ENCODE peak calls at places on chromosomes 16 and 17, in eight cellular contexts. D, Q, F, M, V, E, O and S are unnamed samples. For H3K4me1, the result is how much of the 10 kb centered on the place peaks cover.

GRCh38 chr17:16818340-16818739 is 128.3 kb downstream of the CCDC144A start:
- DNase-seq in M (no peak), F (no peak), V (no peak), O (no peak), Q (no peak), E (no peak), D (no peak), S (no peak)

GRCh38 chr17:17214646-17215436 is 8.7 kb upstream of the PLD6 start:
- DNase-seq in D (no peak), E (no peak), O (no peak), Q (no peak), V (no peak), M (no peak), F (no peak), S (no peak)

GRCh38 chr17:7486181-7486580 is 2.0 kb downstream of the POLR2A start:
- DNase-seq in M (no peak), Q (no peak), F (no peak), O (no peak), V (no peak), D (no peak), E (no peak), S (no peak)

GRCh38 chr16:19878760-19879159 is 5.9 kb downstream of the GPRC5B start:
- DNase-seq in F (no peak), E (no peak), M (no peak), V (no peak), D (no peak), Q (no peak), O (no peak), S (no peak)

GRCh38 chr16:13779676-13780075 is 140.3 kb upstream of the ERCC4 start:
- DNase-seq in D (no peak), E (no peak), Q (peak), O (no peak), F (no peak), M (no peak), V (no peak), S (no peak)

GRCh38 chr17:28518132-28518531 is 12.0 kb downstream of the FOXN1 start:
- DNase-seq in E (peak), M (no peak), O (no peak), F (no peak), V (no peak), D (no peak), Q (no peak), S (no peak)

GRCh38 chr17:75712480-75712879 is 8.8 kb upstream of the ITGB4 start:
- DNase-seq in F (no peak), M (no peak), V (no peak), E (no peak), O (no peak), D (no peak), Q (no peak), S (no peak)

GRCh38 chr16:78815713-78816112 is 716.3 kb downstream of the WWOX start:
- DNase-seq in Q (no peak), E (no peak), D (no peak), V (no peak), O (no peak), F (peak), M (no peak), S (no peak)

GRCh38 chr16:1003551-1004347 is 22.2 kb downstream of the SOX8 start:
- DNase-seq in E (no peak), F (no peak), D (no peak), Q (no peak), O (no peak), M (no peak), V (no peak), S (no peak)

GRCh38 chr17:81711814-81712467 is at the start of gene SLC25A10:
- DNase-seq in Q (peak), M (peak), V (peak), E (peak), O (peak), F (peak), D (peak), S (peak)

GRCh38 chr16:9345046-9345445 is 253.6 kb downstream of the HAPSTR1 start:
- DNase-seq in M (no peak), F (no peak), E (no peak), Q (no peak), D (no peak), O (no peak), V (no peak), S (no peak)

GRCh38 chr16:69176033-69176780 is 10.8 kb upstream of the SNTB2 start:
- DNase-seq in M (peak), Q (no peak), V (no peak), F (no peak), E (no peak), O (no peak), D (no peak), S (no peak)

GRCh38 chr16:3182608-3183444 is 5.2 kb upstream of the OR1F1 start:
- DNase-seq in V (peak), D (no peak), F (no peak), Q (peak), M (peak), E (no peak), O (peak), S (peak)

GRCh38 chr17:76382803-76383644 is 1.4 kb upstream of the SPHK1 start:
- DNase-seq in Q (peak), F (no peak), M (peak), E (no peak), D (no peak), O (peak), V (peak), S (peak)

GRCh38 chr17:81684442-81684911 is 666 bp downstream of the HGS start:
- DNase-seq in V (no peak), Q (no peak), F (no peak), E (peak), O (no peak), D (no peak), M (no peak), S (no peak)

GRCh38 chr16:56460101-56460500 is 8.7 kb downstream of the OGFOD1 start:
- DNase-seq in M (no peak), V (no peak), O (no peak), E (no peak), F (no peak), Q (no peak), D (no peak), S (no peak)

GRCh38 chr16:1069154-1069553 is 3.4 kb upstream of the SSTR5 start:
- DNase-seq in D (no peak), O (no peak), Q (no peak), V (no peak), F (no peak), M (no peak), E (no peak), S (no peak)

GRCh38 chr16:67444259-67445125 is 13.6 kb downstream of the HSD11B2 start:
- DNase-seq in Q (no peak), F (no peak), D (no peak), O (no peak), M (no peak), E (no peak), V (no peak), S (no peak)

GRCh38 chr16:57747996-57748395 is 12.4 kb downstream of the KATNB1 start:
- DNase-seq in Q (no peak), D (no peak), F (no peak), E (no peak), O (no peak), V (no peak), M (no peak), S (no peak)

GRCh38 chr17:50986989-50987660 is 121.0 kb upstream of the TOB1 start:
- DNase-seq in E (no peak), V (no peak), Q (no peak), F (no peak), D (no peak), O (no peak), M (peak), S (no peak)

GRCh38 chr17:48483471-48484131 is 47.2 kb downstream of the HOXB1 start:
- DNase-seq in O (no peak), D (peak), Q (no peak), F (no peak), V (no peak), E (peak), M (peak), S (no peak)

GRCh38 chr16:75559564-75560372 is 3.7 kb upstream of the TMEM231 start:
- DNase-seq in V (no peak), O (no peak), D (no peak), F (no peak), E (no peak), Q (no peak), M (peak), S (no peak)

GRCh38 chr17:19341641-19342610 is 20.6 kb downstream of the B9D1 start:
- DNase-seq in E (no peak), D (no peak), M (no peak), V (no peak), F (peak), O (no peak), Q (no peak), S (peak)

GRCh38 chr17:29291163-29291752 is 2.7 kb downstream of the NUFIP2 start:
- DNase-seq in F (no peak), Q (no peak), O (no peak), D (peak), E (peak), V (no peak), M (peak), S (no peak)

GRCh38 chr17:61404702-61405046 is 5.0 kb downstream of the TBX2 start:
- DNase-seq in O (no peak), V (no peak), D (no peak), F (peak), M (no peak), Q (no peak), E (no peak), S (peak)

GRCh38 chr17:80832266-80832676 is 159.4 kb upstream of the CHMP6 start:
- DNase-seq in F (peak), O (no peak), V (no peak), E (no peak), Q (peak), M (peak), D (no peak), S (no peak)

GRCh38 chr16:11553371-11553770 is 33.3 kb downstream of the LITAF start:
- DNase-seq in Q (no peak), F (no peak), E (no peak), D (no peak), M (no peak), O (no peak), V (no peak), S (no peak)

GRCh38 chr17:5929721-5930120 is 140.5 kb upstream of the WSCD1 start:
- DNase-seq in F (no peak), D (no peak), Q (no peak), M (no peak), O (no peak), E (no peak), V (no peak), S (no peak)

GRCh38 chr17:81034779-81035388 is at the start of gene BAIAP2:
- DNase-seq in O (peak), F (peak), E (peak), D (peak), Q (peak), V (peak), M (peak), S (peak)

GRCh38 chr17:33225509-33225908 is 67.6 kb downstream of the ASIC2 start:
- DNase-seq in F (no peak), O (peak), D (no peak), E (no peak), V (no peak), Q (no peak), M (no peak), S (no peak)

GRCh38 chr17:51154176-51154575 is 817 bp downstream of the NME1 start:
- DNase-seq in M (peak), Q (no peak), F (no peak), D (no peak), V (no peak), E (peak), O (no peak), S (no peak)

GRCh38 chr16:15613676-15614075 is 29.3 kb downstream of the MARF1 start:
- DNase-seq in V (no peak), E (no peak), F (no peak), O (no peak), M (peak), D (peak), Q (no peak), S (no peak)
- H3K4me1 ChIP-seq in V (under half), E (under half), F (under half), O (under half), M (under half), D (under half), Q (under half), S (under half)

DNA sequence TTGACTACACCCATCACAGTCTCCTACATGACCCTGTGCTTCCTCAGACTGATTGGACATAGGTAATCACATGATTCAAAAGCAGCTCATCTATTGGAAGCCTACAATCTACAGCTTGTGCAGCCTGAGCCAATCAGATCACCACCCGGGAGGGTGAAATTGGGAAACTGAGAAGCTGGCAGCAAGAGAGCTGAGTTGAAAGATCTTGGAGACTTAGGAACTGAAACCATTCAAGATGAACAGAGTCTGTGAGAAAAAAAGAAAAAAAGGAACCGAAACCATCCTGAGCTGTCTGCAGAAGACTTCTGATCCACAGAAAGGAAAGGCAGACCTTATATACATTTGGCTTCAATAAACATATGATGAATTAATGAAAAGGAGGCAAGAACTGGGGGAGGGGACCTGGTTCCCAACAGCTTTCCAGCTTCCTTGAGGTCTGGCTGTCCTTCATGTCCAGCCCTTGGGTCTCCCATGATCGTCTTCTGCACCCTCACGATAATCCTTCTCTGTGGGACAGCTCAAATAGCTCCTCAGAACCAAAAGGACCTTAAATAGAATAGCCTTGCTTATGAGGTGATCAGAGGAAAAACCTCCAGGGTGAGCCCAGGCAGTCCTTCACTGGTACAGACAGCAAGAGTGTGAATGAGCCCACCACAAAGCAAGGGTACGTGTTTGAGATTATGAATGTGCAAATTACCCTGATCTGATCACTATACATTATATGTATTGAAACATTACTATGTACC is 32.6 kb downstream of the PLXDC1 start:
- DNase-seq in M (no peak), D (no peak), E (peak), F (no peak), V (no peak), Q (no peak), O (no peak), S (no peak)
- H3K4me3 ChIP-seq in M (no peak), D (no peak), E (peak), F (no peak), V (no peak), Q (no peak), O (no peak), S (no peak)

GRCh38 chr16:81967358-81967757 is 43.9 kb downstream of the SDR42E1 start:
- DNase-seq in Q (no peak), M (no peak), O (no peak), F (no peak), D (no peak), V (no peak), E (no peak), S (no peak)

DNA sequence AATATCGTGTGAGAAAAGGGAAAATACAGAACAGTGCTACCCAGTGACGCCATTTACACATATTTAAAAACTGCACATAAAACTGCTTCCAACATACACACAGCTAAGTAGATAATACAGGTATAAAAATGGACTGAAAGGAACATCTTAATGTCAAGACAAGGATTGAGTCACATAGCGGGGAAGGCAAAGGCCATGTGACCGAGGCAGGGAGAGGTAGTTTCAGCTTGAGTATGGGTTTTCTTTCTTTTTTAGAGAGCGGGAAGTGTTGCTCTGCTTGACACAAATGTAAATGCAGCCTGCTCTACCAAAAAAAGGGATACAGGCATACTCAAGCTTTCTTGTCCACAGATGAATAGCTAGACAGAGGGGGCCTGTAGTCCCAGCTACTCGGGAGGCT is 46.5 kb downstream of the SDR42E1 start:
- DNase-seq in F (no peak), V (no peak), Q (no peak), D (no peak), O (no peak), M (no peak), E (no peak), S (no peak)
- H3K4me1 ChIP-seq in F (under half), V (under half), Q (under half), D (under half), O (under half), M (under half), E (under half), S (under half)

GRCh38 chr16:47493358-47494337 is 32.5 kb downstream of the PHKB start:
- DNase-seq in O (no peak), F (no peak), E (peak), Q (no peak), V (no peak), D (no peak), M (no peak), S (no peak)
- H3K4me3 ChIP-seq in O (peak), F (no peak), E (peak), Q (no peak), V (no peak), D (no peak), M (no peak), S (no peak)

GRCh38 chr17:63412234-63412633 is 33.9 kb downstream of the CYB561 start:
- DNase-seq in D (no peak), Q (peak), M (no peak), F (no peak), V (no peak), O (no peak), E (no peak), S (no peak)

GRCh38 chr17:63419398-63419797 is 26.7 kb downstream of the CYB561 start:
- DNase-seq in F (no peak), V (no peak), Q (no peak), O (no peak), D (no peak), M (no peak), E (no peak), S (no peak)

GRCh38 chr17:63413128-63413527 is 33.0 kb downstream of the CYB561 start:
- DNase-seq in V (no peak), D (no peak), O (no peak), F (no peak), M (no peak), E (no peak), Q (no peak), S (no peak)

GRCh38 chr17:63418540-63418939 is 27.6 kb downstream of the CYB561 start:
- DNase-seq in Q (no peak), D (no peak), V (no peak), O (no peak), F (no peak), E (no peak), M (no peak), S (no peak)

GRCh38 chr17:63414222-63414621 is 31.9 kb downstream of the CYB561 start:
- DNase-seq in E (no peak), V (no peak), M (no peak), O (no peak), Q (no peak), D (no peak), F (no peak), S (no peak)
- H3K4me1 ChIP-seq in E (under half), V (under half), M (under half), O (under half), Q (under half), D (under half), F (under half), S (under half)

DNA sequence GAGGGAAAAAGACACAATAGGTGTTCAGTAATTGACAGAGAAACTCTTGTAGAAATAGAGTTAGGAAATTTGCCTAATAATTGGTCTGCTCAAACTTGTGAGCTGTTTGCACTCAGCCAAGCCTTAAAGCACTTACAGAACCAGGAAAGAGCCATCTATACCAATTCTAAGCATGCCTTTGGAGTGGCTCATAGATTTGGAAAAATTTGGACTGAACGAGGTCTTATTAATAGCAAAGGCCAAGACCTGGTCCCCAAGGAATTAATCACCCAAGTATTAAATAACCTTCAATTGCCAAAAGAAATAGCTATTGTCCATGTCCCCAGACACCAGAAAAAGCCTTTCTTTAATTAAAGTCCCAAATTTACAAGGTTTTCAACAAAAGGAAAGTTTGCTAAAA is 90.3 kb downstream of the EMP2 start:
- DNase-seq in D (no peak), M (no peak), O (no peak), E (no peak), Q (no peak), V (no peak), F (no peak), S (no peak)
- H3K4me3 ChIP-seq in D (no peak), M (no peak), O (no peak), E (no peak), Q (no peak), V (no peak), F (no peak), S (no peak)

GRCh38 chr17:39709998-39710964 is 10.4 kb downstream of the ERBB2 start:
- DNase-seq in Q (no peak), E (no peak), M (no peak), F (no peak), D (no peak), V (no peak), O (no peak), S (peak)
- H3K4me1 ChIP-seq in Q (under half), E (under half), M (under half), F (under half), D (under half), V (under half), O (under half), S (under half)

GRCh38 chr16:23651943-23652468 is 10.7 kb downstream of the DCTN5 start:
- DNase-seq in O (no peak), F (no peak), E (no peak), D (no peak), M (no peak), Q (no peak), V (no peak), S (no peak)

GRCh38 chr16:23650674-23651073 is 9.4 kb downstream of the DCTN5 start:
- DNase-seq in F (no peak), D (no peak), O (no peak), E (no peak), M (no peak), Q (no peak), V (no peak), S (no peak)
- H3K4me3 ChIP-seq in F (no peak), D (no peak), O (no peak), E (no peak), M (no peak), Q (no peak), V (no peak), S (no peak)